ENCODE peak calls at places on chromosomes 5 and 9, in five cellular contexts. S is GM23338; E is left lung; B is K562; H is CD8-positive, alpha-beta memory T cell. P is an unnamed sample.

GRCh38 chr5:10319202-10319851 is 11.6 kb upstream of the CMBL start:
- DNase-seq in E (peak; percentile 13), S (no peak), H (no peak), B (peak; percentile 84), P (no peak)

GRCh38 chr5:150107909-150108447 is 21.6 kb upstream of the CSF1R start:
- DNase-seq in S (no peak), E (no peak), B (no peak), H (no peak), P (no peak)

GRCh38 chr5:57495285-57495684 is 12.7 kb upstream of the ACTBL2 start:
- DNase-seq in E (peak; percentile 68), H (no peak), S (no peak), B (no peak), P (no peak)

GRCh38 chr9:74499770-74500583 is 2.8 kb downstream of the RORB start:
- DNase-seq in B (no peak), H (no peak), E (no peak), S (peak; percentile 51), P (no peak)

GRCh38 chr5:129241755-129242154 is 147.2 kb downstream of the ISOC1 start:
- DNase-seq in B (no peak), E (no peak), S (peak; percentile 61), H (no peak), P (no peak)

GRCh38 chr5:117454716-117455212 is 880.1 kb upstream of the SEMA6A start:
- DNase-seq in S (peak; percentile 74), E (peak; percentile 37), B (peak; percentile 51), H (peak; percentile 9), P (no peak)

GRCh38 chr9:134226221-134226930 is 62.0 kb upstream of the RNU6ATAC start:
- DNase-seq in H (no peak), S (no peak), E (peak; percentile 56), B (no peak), P (peak; percentile 68)

GRCh38 chr9:35510745-35511428 is 21.0 kb downstream of the RUSC2 start:
- DNase-seq in H (no peak), B (no peak), S (no peak), E (peak; percentile 61), P (peak; percentile 79)

GRCh38 chr5:66821626-66822429 is 225.6 kb downstream of the MAST4 start:
- DNase-seq in B (no peak), E (no peak), S (no peak), H (no peak), P (no peak)

GRCh38 chr9:17862081-17862480 is 283.2 kb downstream of the SH3GL2 start:
- DNase-seq in E (no peak), S (no peak), H (no peak), B (no peak), P (no peak)

GRCh38 chr5:60333103-60333502 is 366.9 kb downstream of the DEPDC1B start:
- DNase-seq in H (no peak), E (no peak), S (no peak), B (no peak), P (no peak)

GRCh38 chr5:164487939-164488338 is 982.5 kb downstream of the MAT2B start:
- DNase-seq in B (no peak), E (no peak), H (no peak), S (no peak), P (no peak)

GRCh38 chr5:156529902-156530301 is 202.9 kb downstream of the SGCD start:
- DNase-seq in B (no peak), E (no peak), H (no peak), S (no peak), P (no peak)

GRCh38 chr9:115008536-115008935 is 78.1 kb upstream of the TNFSF8 start:
- DNase-seq in S (no peak), B (no peak), E (peak; percentile 57), H (no peak), P (peak; percentile 70)

GRCh38 chr5:56481998-56482698 is 249.0 kb upstream of the ANKRD55 start:
- DNase-seq in H (no peak), B (no peak), E (no peak), S (no peak), P (no peak)

GRCh38 chr5:177393206-177393765 is 7.2 kb downstream of the PFN3 start:
- DNase-seq in E (no peak), B (no peak), H (no peak), S (no peak), P (no peak)

GRCh38 chr5:174145821-174146220 is 100.3 kb downstream of the NSG2 start:
- DNase-seq in H (no peak), S (peak; percentile 70), E (no peak), B (peak; percentile 20), P (no peak)

GRCh38 chr9:126337690-126338426 is 11.2 kb downstream of the MVB12B start:
- DNase-seq in B (no peak), H (no peak), E (no peak), S (no peak), P (no peak)

GRCh38 chr9:33815781-33816180 is 1.2 kb upstream of the UBE2R2 start:
- DNase-seq in H (no peak), B (no peak), E (no peak), S (no peak), P (no peak)
- H3K27ac ChIP-seq in H (peak overlapping the region; percentile 90), B (peak overlapping the region; percentile 92), E (peak overlapping the region; percentile 100), S (peak overlapping the region; percentile 94), P (no peak overlapping the region)

DNA sequence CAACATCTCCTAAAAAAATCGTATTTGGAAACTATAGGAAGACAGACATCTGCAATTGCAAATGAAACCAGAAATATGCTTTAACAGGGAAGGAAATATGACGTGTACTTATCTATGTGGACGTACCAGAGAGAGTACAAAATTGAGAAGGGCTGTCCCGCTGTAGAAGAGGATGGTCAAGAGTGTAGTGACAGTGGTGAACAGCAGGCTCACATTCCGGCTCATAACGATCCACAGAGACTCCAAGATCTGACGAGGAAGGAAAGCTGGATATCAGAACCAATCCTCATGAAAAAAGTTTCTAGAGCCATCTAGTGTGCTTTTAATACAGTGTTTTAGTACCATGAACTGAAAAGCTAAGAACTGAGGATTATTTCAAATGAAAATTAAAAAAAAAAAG is 37.1 kb upstream of the CTNNAL1 start:
- DNase-seq in E (no peak), B (no peak), S (no peak), H (no peak), P (no peak)
- H3K27ac ChIP-seq in E (no peak overlapping the region), B (no peak overlapping the region), S (no peak overlapping the region), H (no peak overlapping the region), P (no peak overlapping the region)

DNA sequence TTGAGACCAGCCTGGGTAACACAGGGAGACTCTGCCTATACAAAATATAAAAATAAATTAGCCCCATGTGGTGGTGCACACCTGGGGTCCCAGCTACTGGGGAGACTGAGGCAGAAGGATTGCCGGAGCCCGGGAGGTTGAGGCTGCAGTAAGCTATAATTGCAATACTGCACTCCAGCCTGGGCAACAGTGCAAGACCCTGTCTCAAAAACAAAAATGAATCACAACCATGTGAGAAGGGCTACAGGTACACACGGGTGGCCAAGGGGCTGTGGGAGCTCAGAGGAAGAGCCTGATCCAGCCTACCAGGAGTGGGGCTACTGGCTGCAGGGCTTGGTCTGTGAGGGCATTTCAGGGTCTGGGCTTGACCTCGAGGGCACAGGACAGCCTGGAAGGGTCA is 55.2 kb upstream of the STXBP1 start:
- DNase-seq in E (no peak), H (no peak), S (no peak), B (no peak), P (no peak)
- H3K27ac ChIP-seq in E (peak overlapping the region; percentile 90), H (no peak overlapping the region), S (no peak overlapping the region), B (no peak overlapping the region), P (no peak overlapping the region)

GRCh38 chr5:98581416-98581999 is 192.0 kb upstream of the RGMB start:
- DNase-seq in E (no peak), B (no peak), H (no peak), S (no peak), P (no peak)
- H3K27ac ChIP-seq in E (no peak overlapping the region), B (no peak overlapping the region), H (no peak overlapping the region), S (no peak overlapping the region), P (no peak overlapping the region)

GRCh38 chr5:139193928-139194327 is 4.2 kb downstream of the SIL1 start:
- DNase-seq in S (peak; percentile 53), B (no peak), H (no peak), E (no peak), P (no peak)

GRCh38 chr5:139186293-139186692 is 11.9 kb downstream of the SIL1 start:
- DNase-seq in S (no peak), E (no peak), H (no peak), B (no peak), P (no peak)

GRCh38 chr5:139188558-139189270 is 9.5 kb downstream of the SIL1 start:
- DNase-seq in H (no peak), B (peak; percentile 39), E (no peak), S (no peak), P (no peak)

GRCh38 chr5:139186752-139187326 is 11.3 kb downstream of the SIL1 start:
- DNase-seq in S (no peak), B (no peak), E (no peak), H (no peak), P (no peak)

GRCh38 chr5:139190125-139190524 is 8.0 kb downstream of the SIL1 start:
- DNase-seq in S (no peak), H (no peak), B (no peak), E (no peak), P (no peak)
- H3K27ac ChIP-seq in S (no peak overlapping the region), H (no peak overlapping the region), B (no peak overlapping the region), E (peak overlapping the region; percentile 18), P (no peak overlapping the region)

GRCh38 chr5:63727583-63727982 is 234.7 kb downstream of the HTR1A start:
- DNase-seq in E (no peak), S (no peak), H (no peak), B (no peak), P (no peak)
- H3K27ac ChIP-seq in E (no peak overlapping the region), S (no peak overlapping the region), H (no peak overlapping the region), B (no peak overlapping the region), P (no peak overlapping the region)

GRCh38 chr5:126745259-126745992 is 31.5 kb upstream of the LMNB1 start:
- DNase-seq in E (no peak), H (no peak), B (no peak), S (no peak), P (no peak)

GRCh38 chr5:126742425-126742824 is 34.5 kb upstream of the LMNB1 start:
- DNase-seq in E (no peak), H (no peak), S (no peak), B (no peak), P (no peak)

GRCh38 chr5:126746290-126746689 is 30.6 kb upstream of the LMNB1 start:
- DNase-seq in E (no peak), B (peak; percentile 40), S (peak; percentile 33), H (no peak), P (no peak)

GRCh38 chr5:126741361-126741760 is 35.6 kb upstream of the LMNB1 start:
- DNase-seq in S (peak; percentile 40), H (no peak), B (no peak), E (no peak), P (no peak)

GRCh38 chr5:126744842-126745241 is 32.1 kb upstream of the LMNB1 start:
- DNase-seq in S (no peak), E (no peak), B (no peak), H (no peak), P (no peak)
- H3K27ac ChIP-seq in S (no peak overlapping the region), E (no peak overlapping the region), B (no peak overlapping the region), H (no peak overlapping the region), P (no peak overlapping the region)

DNA sequence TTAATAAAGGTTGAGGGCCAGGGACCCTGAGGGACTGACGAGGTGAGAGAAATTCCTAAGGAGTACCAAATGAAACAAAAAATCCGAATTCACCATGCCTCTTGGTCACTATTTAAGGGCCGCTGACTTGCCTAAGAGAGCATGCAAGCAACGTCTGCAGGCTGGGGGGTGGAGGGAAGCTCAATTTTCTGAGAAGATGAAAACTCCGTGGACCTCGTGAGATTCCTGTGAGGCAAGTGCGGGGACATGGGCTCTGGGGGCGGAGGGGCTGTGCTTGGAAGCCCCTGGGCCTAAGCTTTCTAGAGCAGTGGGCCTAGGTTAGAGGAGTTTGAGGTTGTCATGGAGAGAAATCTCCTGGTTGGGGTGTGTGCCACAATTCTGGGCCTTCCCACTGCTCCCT is 27.5 kb downstream of the NTRK2 start:
- DNase-seq in S (no peak), B (no peak), E (no peak), H (no peak), P (no peak)
- H3K27ac ChIP-seq in S (no peak overlapping the region), B (no peak overlapping the region), E (no peak overlapping the region), H (no peak overlapping the region), P (no peak overlapping the region)

GRCh38 chr5:140126315-140127012 is 727 bp downstream of the IGIP start:
- DNase-seq in E (no peak), B (no peak), H (no peak), S (no peak), P (no peak)
- H3K27ac ChIP-seq in E (no peak overlapping the region), B (no peak overlapping the region), H (no peak overlapping the region), S (no peak overlapping the region), P (no peak overlapping the region)

P was measured in SJSA1.